ENCODE peak calls at places on chromosomes 4 and X, in nine cellular contexts. One of them, this sample, is unnamed.

GRCh38 chrX:133653363-133653762 is 238.1 kb upstream of the GPC4 start:
- DNase-seq in T-helper 22 cell: no peak
- DNase-seq in heart right ventricle: no peak
- DNase-seq in iPS-NIHi11: no peak
- DNase-seq in hypothalamus: no peak
- DNase-seq in ovary: no peak
- DNase-seq in endodermal cell: no peak
- DNase-seq in CD4-positive, alpha-beta T cell: no peak
- DNase-seq in NCI-H2081: no peak
- DNase-seq in this sample: no peak

GRCh38 chr4:123444298-123444731 is 47.7 kb downstream of the SPRY1 start:
- DNase-seq in T-helper 22 cell: no peak
- DNase-seq in heart right ventricle: peak
- DNase-seq in iPS-NIHi11: peak
- DNase-seq in hypothalamus: no peak
- DNase-seq in ovary: peak
- DNase-seq in endodermal cell: peak
- DNase-seq in CD4-positive, alpha-beta T cell: no peak
- DNase-seq in NCI-H2081: no peak
- DNase-seq in this sample: no peak

GRCh38 chrX:69162466-69162865 is 2.8 kb downstream of the PJA1 start:
- DNase-seq in T-helper 22 cell: no peak
- DNase-seq in heart right ventricle: no peak
- DNase-seq in iPS-NIHi11: no peak
- DNase-seq in hypothalamus: no peak
- DNase-seq in ovary: no peak
- DNase-seq in endodermal cell: no peak
- DNase-seq in CD4-positive, alpha-beta T cell: no peak
- DNase-seq in NCI-H2081: no peak
- DNase-seq in this sample: no peak

GRCh38 chrX:134512566-134512965 is 52.6 kb downstream of the HPRT1 start:
- DNase-seq in T-helper 22 cell: no peak
- DNase-seq in heart right ventricle: no peak
- DNase-seq in iPS-NIHi11: no peak
- DNase-seq in hypothalamus: no peak
- DNase-seq in ovary: no peak
- DNase-seq in endodermal cell: no peak
- DNase-seq in CD4-positive, alpha-beta T cell: no peak
- DNase-seq in NCI-H2081: no peak
- DNase-seq in this sample: no peak

GRCh38 chrX:149682031-149682430 is 29.8 kb upstream of the MAGEA11 start:
- DNase-seq in T-helper 22 cell: no peak
- DNase-seq in heart right ventricle: no peak
- DNase-seq in iPS-NIHi11: peak
- DNase-seq in hypothalamus: no peak
- DNase-seq in ovary: no peak
- DNase-seq in endodermal cell: peak
- DNase-seq in CD4-positive, alpha-beta T cell: no peak
- DNase-seq in NCI-H2081: no peak
- DNase-seq in this sample: no peak

GRCh38 chr4:1416051-1416947 is 10.1 kb upstream of the NKX1-1 start:
- DNase-seq in T-helper 22 cell: no peak
- DNase-seq in heart right ventricle: no peak
- DNase-seq in iPS-NIHi11: peak
- DNase-seq in hypothalamus: no peak
- DNase-seq in ovary: no peak
- DNase-seq in endodermal cell: no peak
- DNase-seq in CD4-positive, alpha-beta T cell: no peak
- DNase-seq in NCI-H2081: no peak
- DNase-seq in this sample: peak

GRCh38 chr4:83285022-83285387 is 407 bp upstream of the COQ2 start:
- DNase-seq in T-helper 22 cell: no peak
- DNase-seq in heart right ventricle: no peak
- DNase-seq in iPS-NIHi11: peak
- DNase-seq in hypothalamus: no peak
- DNase-seq in ovary: no peak
- DNase-seq in endodermal cell: peak
- DNase-seq in CD4-positive, alpha-beta T cell: peak
- DNase-seq in NCI-H2081: no peak
- DNase-seq in this sample: peak

GRCh38 chrX:131907488-131908314 is 115.4 kb upstream of the STK26 start:
- DNase-seq in T-helper 22 cell: no peak
- DNase-seq in heart right ventricle: no peak
- DNase-seq in iPS-NIHi11: no peak
- DNase-seq in hypothalamus: no peak
- DNase-seq in ovary: no peak
- DNase-seq in endodermal cell: peak
- DNase-seq in CD4-positive, alpha-beta T cell: no peak
- DNase-seq in NCI-H2081: no peak
- DNase-seq in this sample: no peak

GRCh38 chr4:118772149-118773081 is 63.5 kb downstream of the SEC24D start:
- DNase-seq in T-helper 22 cell: no peak
- DNase-seq in heart right ventricle: no peak
- DNase-seq in iPS-NIHi11: peak
- DNase-seq in hypothalamus: no peak
- DNase-seq in ovary: no peak
- DNase-seq in endodermal cell: no peak
- DNase-seq in CD4-positive, alpha-beta T cell: no peak
- DNase-seq in NCI-H2081: peak
- DNase-seq in this sample: no peak

GRCh38 chr4:13627185-13627605 is 330 bp downstream of the BOD1L1 start:
- DNase-seq in T-helper 22 cell: peak
- DNase-seq in heart right ventricle: peak
- DNase-seq in iPS-NIHi11: no peak
- DNase-seq in hypothalamus: peak
- DNase-seq in ovary: no peak
- DNase-seq in endodermal cell: no peak
- DNase-seq in CD4-positive, alpha-beta T cell: peak
- DNase-seq in NCI-H2081: no peak
- DNase-seq in this sample: no peak

This sample was measured in SK-N-SH.